ENCODE peak calls at places on chromosomes 16 and 17, in eight cellular contexts. One of them, this sample, is unnamed.

GRCh38 chr17:49557204-49558024 is 18.3 kb upstream of the NXPH3 start:
- DNase-seq in progenitor cell of endocrine pancreas: no peak
- DNase-seq in fibroblast of lung: peak
- DNase-seq in C1 segment of cervical spinal cord: no peak
- DNase-seq in activated T-cell treated with anti-CD3 and anti-CD28 coated beads, Interleukin-2, amount 50 U/mL, for 48 hours: peak
- DNase-seq in KBM-7: peak
- DNase-seq in neural progenitor cell: peak
- DNase-seq in naive thymus-derived CD8-positive, alpha-beta T cell: no peak
- DNase-seq in this sample: no peak

GRCh38 chr16:49858200-49859129 is 2.6 kb upstream of the ZNF423 start:
- DNase-seq in fibroblast of lung: peak
- DNase-seq in KBM-7: no peak
- DNase-seq in progenitor cell of endocrine pancreas: peak
- DNase-seq in C1 segment of cervical spinal cord: no peak
- DNase-seq in neural progenitor cell: peak
- DNase-seq in naive thymus-derived CD8-positive, alpha-beta T cell: no peak
- DNase-seq in activated T-cell treated with anti-CD3 and anti-CD28 coated beads, Interleukin-2, amount 50 U/mL, for 48 hours: peak
- DNase-seq in this sample: peak

GRCh38 chr16:30142672-30143346 is 19.8 kb upstream of the MAPK3 start:
- DNase-seq in fibroblast of lung: no peak
- DNase-seq in activated T-cell treated with anti-CD3 and anti-CD28 coated beads, Interleukin-2, amount 50 U/mL, for 48 hours: no peak
- DNase-seq in naive thymus-derived CD8-positive, alpha-beta T cell: no peak
- DNase-seq in progenitor cell of endocrine pancreas: no peak
- DNase-seq in KBM-7: peak
- DNase-seq in neural progenitor cell: peak
- DNase-seq in C1 segment of cervical spinal cord: no peak
- DNase-seq in this sample: no peak

GRCh38 chr17:75774988-75775668 is 9.5 kb upstream of the UNK start:
- DNase-seq in activated T-cell treated with anti-CD3 and anti-CD28 coated beads, Interleukin-2, amount 50 U/mL, for 48 hours: no peak
- DNase-seq in naive thymus-derived CD8-positive, alpha-beta T cell: no peak
- DNase-seq in KBM-7: no peak
- DNase-seq in neural progenitor cell: no peak
- DNase-seq in progenitor cell of endocrine pancreas: no peak
- DNase-seq in C1 segment of cervical spinal cord: no peak
- DNase-seq in fibroblast of lung: peak
- DNase-seq in this sample: no peak

GRCh38 chr17:45287526-45288264 is 25.8 kb upstream of the SPATA32 start:
- DNase-seq in KBM-7: no peak
- DNase-seq in fibroblast of lung: no peak
- DNase-seq in progenitor cell of endocrine pancreas: no peak
- DNase-seq in naive thymus-derived CD8-positive, alpha-beta T cell: no peak
- DNase-seq in C1 segment of cervical spinal cord: no peak
- DNase-seq in neural progenitor cell: no peak
- DNase-seq in activated T-cell treated with anti-CD3 and anti-CD28 coated beads, Interleukin-2, amount 50 U/mL, for 48 hours: no peak
- DNase-seq in this sample: no peak

GRCh38 chr16:17273142-17273561 is 197.6 kb downstream of the XYLT1 start:
- DNase-seq in C1 segment of cervical spinal cord: no peak
- DNase-seq in progenitor cell of endocrine pancreas: no peak
- DNase-seq in fibroblast of lung: peak
- DNase-seq in KBM-7: no peak
- DNase-seq in neural progenitor cell: no peak
- DNase-seq in naive thymus-derived CD8-positive, alpha-beta T cell: no peak
- DNase-seq in activated T-cell treated with anti-CD3 and anti-CD28 coated beads, Interleukin-2, amount 50 U/mL, for 48 hours: peak
- DNase-seq in this sample: no peak

GRCh38 chr17:45410144-45411091 is 22.3 kb downstream of the ARHGAP27 start:
- DNase-seq in neural progenitor cell: no peak
- DNase-seq in C1 segment of cervical spinal cord: no peak
- DNase-seq in progenitor cell of endocrine pancreas: no peak
- DNase-seq in KBM-7: peak
- DNase-seq in fibroblast of lung: no peak
- DNase-seq in naive thymus-derived CD8-positive, alpha-beta T cell: peak
- DNase-seq in activated T-cell treated with anti-CD3 and anti-CD28 coated beads, Interleukin-2, amount 50 U/mL, for 48 hours: peak
- DNase-seq in this sample: no peak

GRCh38 chr17:30267625-30268024 is 24.1 kb downstream of the BLMH start:
- DNase-seq in fibroblast of lung: peak
- DNase-seq in progenitor cell of endocrine pancreas: no peak
- DNase-seq in neural progenitor cell: no peak
- DNase-seq in naive thymus-derived CD8-positive, alpha-beta T cell: no peak
- DNase-seq in C1 segment of cervical spinal cord: no peak
- DNase-seq in KBM-7: no peak
- DNase-seq in activated T-cell treated with anti-CD3 and anti-CD28 coated beads, Interleukin-2, amount 50 U/mL, for 48 hours: no peak
- DNase-seq in this sample: no peak

GRCh38 chr17:42112552-42113176 is at the start of gene DHX58:
- DNase-seq in fibroblast of lung: peak
- DNase-seq in C1 segment of cervical spinal cord: peak
- DNase-seq in progenitor cell of endocrine pancreas: no peak
- DNase-seq in KBM-7: peak
- DNase-seq in naive thymus-derived CD8-positive, alpha-beta T cell: peak
- DNase-seq in neural progenitor cell: no peak
- DNase-seq in activated T-cell treated with anti-CD3 and anti-CD28 coated beads, Interleukin-2, amount 50 U/mL, for 48 hours: peak
- DNase-seq in this sample: peak

GRCh38 chr17:55175788-55176425 is 88.9 kb upstream of the HLF start:
- DNase-seq in activated T-cell treated with anti-CD3 and anti-CD28 coated beads, Interleukin-2, amount 50 U/mL, for 48 hours: no peak
- DNase-seq in naive thymus-derived CD8-positive, alpha-beta T cell: no peak
- DNase-seq in C1 segment of cervical spinal cord: no peak
- DNase-seq in fibroblast of lung: no peak
- DNase-seq in progenitor cell of endocrine pancreas: no peak
- DNase-seq in neural progenitor cell: no peak
- DNase-seq in KBM-7: peak
- DNase-seq in this sample: no peak

GRCh38 chr16:85514601-85515318 is 98.4 kb upstream of the GSE1 start:
- DNase-seq in progenitor cell of endocrine pancreas: no peak
- DNase-seq in KBM-7: no peak
- DNase-seq in C1 segment of cervical spinal cord: peak
- DNase-seq in fibroblast of lung: peak
- DNase-seq in naive thymus-derived CD8-positive, alpha-beta T cell: no peak
- DNase-seq in activated T-cell treated with anti-CD3 and anti-CD28 coated beads, Interleukin-2, amount 50 U/mL, for 48 hours: no peak
- DNase-seq in neural progenitor cell: peak
- DNase-seq in this sample: peak

This sample was measured in mucosa of gallbladder.